ENCODE peak calls at places on chromosomes 4 and X, in six cellular contexts. Q is K562, C is tibial nerve, R is MM.1S, H is ovary, O is IMR-90. Y is an unnamed sample.

GRCh38 chrX:132331000-132331399 is 111.8 kb upstream of the RAP2C start:
- DNase-seq in H (no peak), C (no peak), R (peak; percentile 11), Q (no peak), O (no peak), Y (no peak)

GRCh38 chr4:183164963-183165362 is 65.9 kb downstream of the WWC2 start:
- DNase-seq in O (no peak), H (no peak), Q (no peak), R (no peak), C (no peak), Y (no peak)

GRCh38 chr4:15654556-15655222 is 468 bp downstream of the FBXL5 start:
- DNase-seq in O (peak; percentile 24), H (peak; percentile 70), Q (peak; percentile 62), R (peak; percentile 15), C (no peak), Y (peak; percentile 86)

GRCh38 chr4:106584590-106584989 is 216.0 kb upstream of the GIMD1 start:
- DNase-seq in R (peak; percentile 45), O (peak; percentile 6), Q (no peak), H (no peak), C (no peak), Y (no peak)

GRCh38 chr4:187309456-187309855 is 585.8 kb upstream of the FAT1 start:
- DNase-seq in R (no peak), C (no peak), O (peak; percentile 69), Q (no peak), H (no peak), Y (no peak)

GRCh38 chr4:150722908-150723362 is 141.0 kb downstream of the MAB21L2 start:
- DNase-seq in H (peak; percentile 79), Q (no peak), O (no peak), R (no peak), C (peak; percentile 21), Y (peak; percentile 8)

GRCh38 chr4:1229117-1229849 is 19.6 kb downstream of the CTBP1 start:
- DNase-seq in Q (no peak), O (no peak), R (no peak), C (no peak), H (no peak), Y (no peak)

GRCh38 chr4:2829933-2830451 is 13.7 kb upstream of the ADD1 start:
- DNase-seq in H (peak; percentile 28), C (peak; percentile 6), R (no peak), Q (no peak), O (no peak), Y (peak; percentile 65)

GRCh38 chr4:151014521-151015457 is at the start of gene LRBA:
- DNase-seq in R (peak; percentile 91), C (peak; percentile 49), O (peak; percentile 21), H (peak; percentile 74), Q (peak; percentile 94), Y (peak; percentile 86)

GRCh38 chr4:111450867-111451266 is 694.4 kb upstream of the FAM241A start:
- DNase-seq in Q (no peak), R (no peak), H (no peak), O (peak; percentile 41), C (no peak), Y (no peak)

GRCh38 chrX:52271212-52271611 is 86.5 kb downstream of the MAGED4 start:
- DNase-seq in O (no peak), R (peak; percentile 31), Q (peak; percentile 37), H (no peak), C (no peak), Y (peak; percentile 46)

GRCh38 chrX:30822068-30822671 is 66.9 kb downstream of the TAB3 start:
- DNase-seq in C (no peak), O (no peak), Q (peak; percentile 4), H (no peak), R (peak; percentile 36), Y (no peak)

GRCh38 chr4:154492288-154492687 is 689 bp upstream of the DCHS2 start:
- DNase-seq in Q (no peak), R (no peak), C (no peak), H (no peak), O (no peak), Y (peak; percentile 56)

GRCh38 chrX:14936561-14936960 is 63.3 kb downstream of the MOSPD2 start:
- DNase-seq in Q (peak; percentile 19), O (peak; percentile 81), H (no peak), R (no peak), C (no peak), Y (peak; percentile 65)

GRCh38 chr4:75660491-75660890 is 12.7 kb downstream of the G3BP2 start:
- DNase-seq in H (no peak), C (no peak), R (no peak), O (no peak), Q (no peak), Y (no peak)

GRCh38 chr4:187302456-187302855 is 578.8 kb upstream of the FAT1 start:
- DNase-seq in C (no peak), Q (no peak), O (peak; percentile 39), R (no peak), H (no peak), Y (peak; percentile 77)

GRCh38 chr4:186297013-186297645 is 31.1 kb downstream of the F11 start:
- DNase-seq in C (no peak), Q (peak; percentile 53), R (peak; percentile 46), O (peak; percentile 70), H (no peak), Y (peak; percentile 92)

GRCh38 chr4:13452927-13453579 is 31.1 kb downstream of the RAB28 start:
- DNase-seq in C (no peak), R (peak; percentile 54), O (no peak), Q (no peak), H (no peak), Y (no peak)

GRCh38 chrX:85963736-85964135 is 83.6 kb downstream of the CHM start:
- DNase-seq in Q (no peak), C (no peak), O (peak; percentile 96), H (no peak), R (no peak), Y (peak; percentile 73)

GRCh38 chr4:140395668-140396067 is 22.2 kb downstream of the SCOC start:
- DNase-seq in H (no peak), C (no peak), O (no peak), R (no peak), Q (no peak), Y (no peak)

GRCh38 chr4:39046243-39046642 is 14.0 kb upstream of the TMEM156 start:
- DNase-seq in H (no peak), Q (peak; percentile 79), C (no peak), R (no peak), O (peak; percentile 54), Y (no peak)

GRCh38 chr4:36411338-36411737 is 129.9 kb downstream of the DTHD1 start:
- DNase-seq in O (no peak), H (no peak), Q (no peak), C (no peak), R (no peak), Y (no peak)

GRCh38 chr4:36420111-36420679 is 138.8 kb downstream of the DTHD1 start:
- DNase-seq in R (no peak), C (no peak), Q (no peak), O (no peak), H (no peak), Y (no peak)

GRCh38 chr4:36414248-36414647 is 132.8 kb downstream of the DTHD1 start:
- DNase-seq in Q (no peak), H (no peak), R (peak; percentile 35), O (no peak), C (no peak), Y (no peak)
- TF ChIP-seq CTCF in Q (no peak), H (no peak), R (peak; percentile 52), O (no peak), C (no peak), Y (no peak)

GRCh38 chr4:123858465-123858864 is 461.9 kb downstream of the SPRY1 start:
- DNase-seq in H (no peak), O (no peak), C (no peak), Q (no peak), R (no peak), Y (no peak)
- H3K27ac ChIP-seq in H (no peak overlapping the region), O (no peak overlapping the region), C (no peak overlapping the region), Q (no peak overlapping the region), R (no peak overlapping the region), Y (no peak overlapping the region)

DNA sequence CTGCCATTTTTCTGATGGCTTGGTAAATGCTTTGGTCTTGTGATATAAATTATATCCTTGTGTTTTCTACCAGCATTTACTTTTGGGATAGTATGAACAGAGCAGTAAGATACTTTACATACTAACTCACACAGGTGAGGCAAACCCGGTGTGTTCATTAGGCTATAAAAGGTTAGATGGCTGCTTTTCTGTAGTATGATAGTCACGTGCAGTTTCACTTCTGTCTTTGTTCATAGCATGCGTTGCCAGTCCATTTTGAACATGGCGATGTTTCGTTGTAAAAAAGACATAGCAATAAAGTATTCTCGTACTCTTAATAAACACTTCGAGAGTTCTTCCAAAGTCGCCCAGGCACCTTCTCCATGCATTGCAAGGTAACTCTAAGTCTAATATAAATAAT is 88.4 kb downstream of the KLHL8 start:
- DNase-seq in O (no peak), C (no peak), H (no peak), R (no peak), Q (no peak), Y (no peak)
- H3K36me3 ChIP-seq in O (peaks cover 32% of the 10 kb centered on the region), C (peaks cover 27% of the 10 kb centered on the region), H (no peaks in the 10 kb centered on the region), R (peaks cover 24% of the 10 kb centered on the region), Q (peaks cover 96% of the 10 kb centered on the region), Y (peaks cover 48% of the 10 kb centered on the region)

GRCh38 chr4:81377231-81377630 is 94.5 kb downstream of the RASGEF1B start:
- DNase-seq in R (no peak), O (no peak), H (no peak), Q (no peak), C (no peak), Y (no peak)

GRCh38 chr4:81376720-81377119 is 95.0 kb downstream of the RASGEF1B start:
- DNase-seq in C (no peak), Q (no peak), H (no peak), O (no peak), R (no peak), Y (no peak)

GRCh38 chr4:81378398-81378797 is 93.3 kb downstream of the RASGEF1B start:
- DNase-seq in R (no peak), C (no peak), Q (no peak), H (no peak), O (no peak), Y (no peak)

GRCh38 chr4:81380364-81380853 is 91.3 kb downstream of the RASGEF1B start:
- DNase-seq in Q (no peak), C (no peak), R (no peak), O (no peak), H (no peak), Y (no peak)

DNA sequence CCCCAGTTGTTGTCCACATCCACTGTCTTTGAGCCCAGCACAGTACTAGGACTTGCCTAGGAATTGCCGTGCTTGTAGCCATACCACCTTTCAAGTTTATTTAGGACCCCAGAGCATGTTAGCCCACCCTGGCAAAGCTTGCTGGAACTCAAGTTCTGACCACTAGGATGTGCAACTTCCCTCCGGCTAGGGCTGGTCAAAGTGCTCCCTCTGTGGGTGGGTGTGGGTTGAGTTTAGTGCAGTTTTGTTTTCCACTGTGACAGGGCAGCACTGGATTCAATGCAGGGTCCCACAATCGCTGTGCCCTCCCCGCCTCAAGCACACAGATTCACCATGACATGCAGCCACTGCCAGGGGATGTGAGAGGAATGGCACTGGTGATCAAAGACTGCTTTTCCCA is 96.0 kb downstream of the RASGEF1B start:
- DNase-seq in H (no peak), C (no peak), Q (peak; percentile 24), R (no peak), O (no peak), Y (no peak)
- TF ChIP-seq CTCF in H (no peak), C (no peak), Q (peak; percentile 57), R (no peak), O (no peak), Y (no peak)